ENCODE peak calls at places on chromosomes 16 and 17, in nine cellular contexts. V is fibroblast of lung; F is adrenal gland; Z is NCI-H2081; C is GM23248; H is NCI-H1417 treated with DMSO at 0.1 percent for 48 hours; T is activated CD4-positive, alpha-beta T cell treated with anti-CD3 and anti-CD28 coated beads, Interleukin-2, amount 50 U/mL, for 24 hours; L is D341Med; P is GM04504. E is an unnamed sample.

GRCh38 chr17:82632461-82632860 is 15.8 kb downstream of the WDR45B start:
- DNase-seq in P (no peak), T (no peak), Z (no peak), C (peak), L (no peak), V (no peak), H (no peak), F (peak), E (no peak)

GRCh38 chr16:21060027-21060510 is 90.6 kb downstream of the DNAH3 start:
- DNase-seq in L (no peak), V (no peak), H (no peak), T (no peak), C (no peak), P (no peak), F (no peak), Z (no peak), E (no peak)

GRCh38 chr16:10646581-10647263 is 48.0 kb downstream of the TEKT5 start:
- DNase-seq in V (no peak), F (no peak), H (no peak), C (no peak), P (no peak), T (no peak), L (no peak), Z (no peak), E (no peak)

GRCh38 chr17:72362466-72363335 is 241.9 kb downstream of the SOX9 start:
- DNase-seq in C (peak), F (no peak), T (no peak), H (no peak), Z (no peak), P (no peak), V (peak), L (no peak), E (peak)

GRCh38 chr17:77490361-77491183 is 349.8 kb downstream of the SEC14L1 start:
- DNase-seq in V (no peak), Z (no peak), C (no peak), T (no peak), P (no peak), L (no peak), F (peak), H (no peak), E (no peak)

GRCh38 chr17:78387982-78388941 is 9.8 kb downstream of the PGS1 start:
- DNase-seq in L (no peak), F (no peak), P (no peak), C (no peak), Z (no peak), T (no peak), H (no peak), V (peak), E (no peak)

GRCh38 chr16:57883953-57884654 is 81.8 kb upstream of the KIFC3 start:
- DNase-seq in F (no peak), V (no peak), C (no peak), P (no peak), L (no peak), H (no peak), Z (no peak), T (no peak), E (no peak)

GRCh38 chr16:85573696-85574641 is 39.2 kb upstream of the GSE1 start:
- DNase-seq in C (peak), F (peak), L (no peak), P (no peak), H (no peak), Z (no peak), T (no peak), V (peak), E (no peak)

GRCh38 chr17:81093576-81094223 is 58.7 kb downstream of the BAIAP2 start:
- DNase-seq in H (no peak), L (no peak), V (no peak), F (no peak), C (no peak), T (no peak), Z (no peak), P (no peak), E (no peak)

GRCh38 chr17:36877774-36878173 is 59.5 kb upstream of the LHX1 start:
- DNase-seq in C (peak), P (no peak), H (no peak), V (peak), Z (no peak), L (no peak), T (no peak), F (no peak), E (no peak)

GRCh38 chr17:75632863-75633483 is at the start of gene SMIM5:
- DNase-seq in F (peak), L (peak), C (peak), P (peak), Z (peak), V (peak), H (no peak), T (peak), E (peak)

GRCh38 chr17:55720917-55721836 is 1.5 kb downstream of the TMEM100 start:
- DNase-seq in T (no peak), H (no peak), F (no peak), Z (no peak), L (no peak), P (no peak), V (no peak), C (no peak), E (no peak)

GRCh38 chr17:22503322-22503899 is 811.1 kb downstream of the KCNJ18 start:
- DNase-seq in T (no peak), H (no peak), C (no peak), Z (no peak), V (no peak), P (no peak), L (no peak), F (no peak), E (no peak)

GRCh38 chr17:77657821-77658220 is 300.7 kb upstream of the TNRC6C start:
- DNase-seq in T (no peak), L (no peak), C (no peak), P (no peak), H (no peak), V (no peak), Z (no peak), F (no peak), E (no peak)

GRCh38 chr17:78184311-78184710 is 2.5 kb downstream of the TK1 start:
- DNase-seq in T (no peak), C (no peak), H (no peak), L (no peak), Z (no peak), F (no peak), P (no peak), V (no peak), E (no peak)

GRCh38 chr16:27520982-27521673 is 28.6 kb downstream of the GTF3C1 start:
- DNase-seq in Z (no peak), L (no peak), T (no peak), F (peak), P (no peak), C (no peak), H (no peak), V (peak), E (no peak)

GRCh38 chr16:85420501-85421337 is 192.4 kb upstream of the GSE1 start:
- DNase-seq in Z (no peak), T (peak), P (peak), C (peak), F (peak), V (peak), H (no peak), L (peak), E (no peak)

GRCh38 chr17:48427598-48427997 is 2.4 kb downstream of the SKAP1 start:
- DNase-seq in F (no peak), T (no peak), C (peak), H (no peak), V (no peak), L (no peak), Z (peak), P (no peak), E (no peak)

GRCh38 chr16:19926449-19927390 is 42.1 kb upstream of the GPRC5B start:
- DNase-seq in F (no peak), L (no peak), Z (no peak), T (no peak), P (peak), C (peak), H (no peak), V (peak), E (no peak)

GRCh38 chr16:51939371-51940005 is 607.5 kb downstream of the TOX3 start:
- DNase-seq in H (no peak), L (peak), F (no peak), P (no peak), Z (no peak), C (no peak), T (no peak), V (no peak), E (no peak)

GRCh38 chr16:3214904-3215600 is 19.9 kb downstream of the ZNF200 start:
- DNase-seq in Z (no peak), L (no peak), H (no peak), V (peak), F (no peak), P (no peak), C (no peak), T (no peak), E (no peak)

GRCh38 chr16:28140788-28141618 is 70.8 kb downstream of the XPO6 start:
- DNase-seq in P (no peak), V (no peak), H (no peak), F (no peak), T (no peak), Z (no peak), C (no peak), L (no peak), E (no peak)

GRCh38 chr16:77780378-77780837 is 8.0 kb upstream of the VAT1L start:
- DNase-seq in L (no peak), H (no peak), V (peak), F (peak), P (peak), C (peak), T (no peak), Z (no peak), E (peak)

GRCh38 chr17:4519361-4519788 is 20.7 kb downstream of the SPNS2 start:
- DNase-seq in H (no peak), P (no peak), F (peak), Z (no peak), T (no peak), L (no peak), C (no peak), V (no peak), E (no peak)

GRCh38 chr16:89012622-89012995 is 35.6 kb upstream of the CBFA2T3 start:
- DNase-seq in H (no peak), L (no peak), P (no peak), C (no peak), T (no peak), Z (no peak), F (no peak), V (no peak), E (no peak)

GRCh38 chr17:45371414-45372324 is 54.8 kb upstream of the MAP3K14 start:
- DNase-seq in V (peak), T (no peak), P (peak), Z (no peak), C (peak), L (peak), F (peak), H (no peak), E (peak)

GRCh38 chr17:5446786-5447185 is 7.8 kb upstream of the C1QBP start:
- DNase-seq in Z (no peak), H (no peak), F (no peak), T (no peak), L (no peak), P (no peak), V (no peak), C (no peak), E (no peak)

GRCh38 chr17:64496786-64497564 is at the start of gene POLG2:
- DNase-seq in Z (peak), L (peak), T (peak), H (peak), P (peak), F (peak), C (peak), V (peak), E (peak)

GRCh38 chr16:87499189-87499486 is 6.3 kb upstream of the ZCCHC14 start:
- DNase-seq in P (peak), C (peak), F (no peak), H (no peak), Z (no peak), L (no peak), T (no peak), V (peak), E (peak)

GRCh38 chr17:17900615-17901520 is 64.1 kb upstream of the SREBF1 start:
- DNase-seq in Z (no peak), H (no peak), T (no peak), P (peak), L (no peak), C (peak), V (peak), F (peak), E (peak)

GRCh38 chr16:82119405-82119804 is 50.6 kb downstream of the MPHOSPH6 start:
- DNase-seq in H (no peak), F (no peak), Z (no peak), C (no peak), V (no peak), T (no peak), P (no peak), L (no peak), E (no peak)

GRCh38 chr16:57624806-57625500 is 3.5 kb upstream of the ADGRG1 start:
- DNase-seq in C (no peak), P (no peak), V (peak), L (no peak), Z (no peak), F (peak), T (no peak), H (no peak), E (no peak)

GRCh38 chr16:81843243-81843582 is 64.1 kb downstream of the PLCG2 start:
- DNase-seq in P (no peak), H (no peak), F (no peak), Z (no peak), L (no peak), C (peak), T (no peak), V (no peak), E (no peak)

E was measured in fibroblast of gingiva.